ENCODE peak calls at places on chromosomes 11 and 22, in six cellular contexts. E is stimulated activated effector memory CD8-positive, alpha-beta T cell treated with anti-CD3 and anti-CD28 coated beads, Interleukin-12 subunit alpha, Interleukin-12 subunit beta, amount 100 ng/mL, for 72 hours; J is Right ventricle myocardium superior; Y is activated T-cell treated with anti-CD3 and anti-CD28 coated beads, Interleukin-2, amount 50 U/mL, for 1 hour; U is type B pancreatic cell; C is RPMI8226. O is an unnamed sample.

GRCh38 chr22:25404923-25405853 is 159.3 kb upstream of the GRK3 start:
- DNase-seq in E (peak), J (peak), Y (peak), U (no peak), C (peak), O (peak)

GRCh38 chr22:31496735-31497146 is 405 bp downstream of the SFI1 start:
- DNase-seq in E (no peak), J (peak), Y (no peak), U (no peak), C (peak), O (no peak)

GRCh38 chr22:49024775-49025440 is 802.8 kb downstream of the BRD1 start:
- DNase-seq in E (no peak), J (no peak), Y (no peak), U (no peak), C (no peak), O (no peak)

GRCh38 chr22:19853879-19854777 is 546 bp downstream of the GNB1L start:
- DNase-seq in E (no peak), J (peak), Y (peak), U (no peak), C (no peak), O (peak)

GRCh38 chr11:71086687-71087258 is 165.6 kb downstream of the SHANK2 start:
- DNase-seq in E (no peak), J (no peak), Y (no peak), U (no peak), C (peak), O (no peak)

GRCh38 chr22:50400931-50401330 is 57.8 kb downstream of the PPP6R2 start:
- DNase-seq in E (no peak), J (no peak), Y (no peak), U (no peak), C (no peak), O (no peak)

GRCh38 chr11:66570117-66570825 is 1.9 kb upstream of the CTSF start:
- DNase-seq in E (no peak), J (no peak), Y (no peak), U (no peak), C (no peak), O (no peak)

GRCh38 chr11:76669901-76670474 is 559 bp downstream of the LRRC32 start:
- DNase-seq in E (no peak), J (peak), Y (no peak), U (no peak), C (no peak), O (no peak)

GRCh38 chr22:31829505-31829904 is 75.7 kb downstream of the DEPDC5 start:
- DNase-seq in E (peak), J (no peak), Y (no peak), U (no peak), C (no peak), O (no peak)

GRCh38 chr22:38067028-38067415 is 9.8 kb downstream of the PICK1 start:
- DNase-seq in E (no peak), J (peak), Y (no peak), U (no peak), C (no peak), O (no peak)

GRCh38 chr11:94511932-94512781 is at the start of gene C11orf97:
- DNase-seq in E (peak), J (peak), Y (peak), U (peak), C (peak), O (peak)

GRCh38 chr22:48198489-48199459 is 1436.3 kb downstream of the TBC1D22A start:
- DNase-seq in E (no peak), J (no peak), Y (no peak), U (peak), C (peak), O (no peak)

GRCh38 chr11:88537613-88538012 is 200.1 kb upstream of the CTSC start:
- DNase-seq in E (no peak), J (no peak), Y (no peak), U (no peak), C (no peak), O (no peak)